ENCODE peak calls at places on chromosomes 13 and 19, in four cellular contexts. One of them, this sample, is unnamed.

GRCh38 chr19:14002571-14003278 is 3.4 kb downstream of the RFX1 start:
- DNase-seq in CD8-positive, alpha-beta T cell: peak
- DNase-seq in astrocyte: no peak
- DNase-seq in heart right ventricle: no peak
- DNase-seq in this sample: no peak

GRCh38 chr13:44574466-44574855 is 1.7 kb downstream of the TSC22D1 start:
- DNase-seq in astrocyte: no peak
- DNase-seq in heart right ventricle: no peak
- DNase-seq in CD8-positive, alpha-beta T cell: no peak
- DNase-seq in this sample: no peak

GRCh38 chr13:41029629-41030028 is 10.5 kb upstream of the ELF1 start:
- DNase-seq in astrocyte: no peak
- DNase-seq in CD8-positive, alpha-beta T cell: no peak
- DNase-seq in heart right ventricle: no peak
- DNase-seq in this sample: no peak

GRCh38 chr19:5445667-5446066 is 9.6 kb upstream of the ZNRF4 start:
- DNase-seq in CD8-positive, alpha-beta T cell: no peak
- DNase-seq in heart right ventricle: no peak
- DNase-seq in astrocyte: no peak
- DNase-seq in this sample: no peak

GRCh38 chr13:85314686-85315085 is 484.5 kb downstream of the SLITRK6 start:
- DNase-seq in astrocyte: no peak
- DNase-seq in CD8-positive, alpha-beta T cell: no peak
- DNase-seq in heart right ventricle: no peak
- DNase-seq in this sample: no peak

GRCh38 chr19:40279761-40280607 is 5.2 kb downstream of the AKT2 start:
- DNase-seq in astrocyte: no peak
- DNase-seq in CD8-positive, alpha-beta T cell: no peak
- DNase-seq in heart right ventricle: no peak
- DNase-seq in this sample: no peak

GRCh38 chr19:719081-719512 is 10.4 kb downstream of the PALM start:
- DNase-seq in CD8-positive, alpha-beta T cell: no peak
- DNase-seq in astrocyte: no peak
- DNase-seq in heart right ventricle: peak
- DNase-seq in this sample: no peak

GRCh38 chr19:12838893-12839656 is 760 bp downstream of the MAST1 start:
- DNase-seq in heart right ventricle: no peak
- DNase-seq in astrocyte: no peak
- DNase-seq in CD8-positive, alpha-beta T cell: peak
- DNase-seq in this sample: no peak

GRCh38 chr13:111302045-111302722 is 18.3 kb upstream of the TEX29 start:
- DNase-seq in astrocyte: no peak
- DNase-seq in CD8-positive, alpha-beta T cell: no peak
- DNase-seq in heart right ventricle: no peak
- DNase-seq in this sample: no peak

GRCh38 chr19:15471639-15472101 is 7.3 kb upstream of the RASAL3 start:
- DNase-seq in heart right ventricle: no peak
- DNase-seq in CD8-positive, alpha-beta T cell: no peak
- DNase-seq in astrocyte: no peak
- DNase-seq in this sample: peak

GRCh38 chr19:15468675-15469512 is 4.5 kb upstream of the RASAL3 start:
- DNase-seq in CD8-positive, alpha-beta T cell: no peak
- DNase-seq in heart right ventricle: no peak
- DNase-seq in astrocyte: no peak
- DNase-seq in this sample: no peak

GRCh38 chr19:15466851-15467733 is 2.7 kb upstream of the RASAL3 start:
- DNase-seq in CD8-positive, alpha-beta T cell: peak
- DNase-seq in heart right ventricle: no peak
- DNase-seq in astrocyte: peak
- DNase-seq in this sample: no peak

GRCh38 chr19:15467734-15468214 is 3.4 kb upstream of the RASAL3 start:
- DNase-seq in astrocyte: no peak
- DNase-seq in CD8-positive, alpha-beta T cell: no peak
- DNase-seq in heart right ventricle: no peak
- DNase-seq in this sample: no peak

DNA sequence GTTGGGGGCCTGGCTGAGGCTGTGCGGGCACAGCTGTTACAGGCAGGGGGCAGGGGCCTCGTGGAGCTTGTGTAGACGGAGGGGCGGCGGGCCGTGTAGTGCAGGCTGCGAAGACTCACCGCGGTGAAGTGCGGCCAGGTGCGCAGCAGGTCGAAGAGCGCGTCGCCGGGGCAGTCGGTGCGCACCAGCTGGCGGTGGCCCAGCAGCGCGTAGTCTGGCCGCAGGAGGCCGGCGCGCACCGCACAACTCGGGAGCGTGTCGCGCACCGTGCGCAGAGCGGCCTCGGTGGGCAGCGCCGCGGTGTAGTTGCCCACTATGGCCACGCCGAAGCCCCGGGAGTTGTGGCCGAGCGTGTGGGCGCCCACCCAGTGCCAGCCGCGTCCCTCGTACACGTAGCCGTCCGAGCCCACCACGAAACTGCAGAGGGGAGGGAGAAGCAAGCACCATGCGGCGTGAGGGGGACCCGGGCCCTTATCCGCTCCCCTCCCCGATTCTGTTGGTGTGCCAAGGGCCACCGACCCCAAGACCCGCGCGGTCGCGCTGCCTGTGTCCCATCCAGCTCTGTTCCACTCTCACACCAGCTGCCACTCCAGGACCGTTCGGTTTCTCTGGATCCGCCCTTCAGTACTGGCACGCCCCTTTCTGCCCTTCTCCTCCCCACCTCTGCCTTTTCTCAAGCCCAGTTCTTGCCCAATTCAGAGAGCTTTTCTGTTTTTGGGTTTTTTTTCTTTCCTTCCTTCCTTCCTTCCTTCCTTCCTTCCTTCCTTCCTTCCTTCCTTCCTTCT is 5.4 kb upstream of the RASAL3 start:
- DNase-seq in CD8-positive, alpha-beta T cell: peak
- DNase-seq in heart right ventricle: no peak
- DNase-seq in astrocyte: no peak
- DNase-seq in this sample: no peak
- H3K4me3 ChIP-seq in CD8-positive, alpha-beta T cell: peak
- H3K4me3 ChIP-seq in heart right ventricle: no peak
- H3K4me3 ChIP-seq in astrocyte: no peak
- H3K4me3 ChIP-seq in this sample: peak

DNA sequence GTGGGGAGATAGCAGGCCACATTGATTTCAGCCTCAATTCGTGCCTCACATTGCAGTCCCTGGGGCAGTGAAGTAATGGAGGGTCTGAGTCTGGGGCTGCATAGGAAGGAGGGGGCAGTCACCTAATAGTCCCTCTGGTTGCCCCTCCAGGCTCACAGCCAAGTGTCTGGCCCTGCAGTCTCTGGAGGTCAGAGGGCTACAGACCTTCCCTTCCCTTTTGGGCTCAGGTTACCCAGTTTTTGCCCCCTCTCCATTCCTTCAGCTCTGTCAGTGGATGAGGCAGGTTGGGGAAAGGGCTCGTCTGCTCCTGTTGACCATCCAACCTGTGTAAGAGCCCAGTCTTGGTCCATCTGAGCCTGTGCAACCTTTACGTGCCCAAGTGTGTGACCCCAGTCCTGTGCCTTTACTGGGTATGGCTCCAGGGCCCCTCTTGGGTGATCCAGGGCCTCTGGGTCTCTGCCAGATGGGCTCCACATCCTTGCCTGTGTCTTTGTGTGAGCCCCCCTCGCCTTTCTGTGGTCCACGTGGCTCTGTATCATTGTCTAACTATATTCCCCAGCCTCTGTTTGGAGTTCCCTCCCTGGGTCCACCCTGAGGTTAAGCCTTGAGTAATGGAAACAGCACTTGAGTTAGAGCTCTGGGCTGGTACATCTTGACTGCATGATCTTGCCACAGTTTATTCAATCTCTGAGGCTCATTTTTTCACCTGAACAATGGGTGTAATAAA is 13.1 kb downstream of the CIC start:
- DNase-seq in heart right ventricle: no peak
- DNase-seq in CD8-positive, alpha-beta T cell: no peak
- DNase-seq in astrocyte: peak
- DNase-seq in this sample: no peak
- H3K4me3 ChIP-seq in heart right ventricle: no peak
- H3K4me3 ChIP-seq in CD8-positive, alpha-beta T cell: no peak
- H3K4me3 ChIP-seq in astrocyte: peak
- H3K4me3 ChIP-seq in this sample: peak

DNA sequence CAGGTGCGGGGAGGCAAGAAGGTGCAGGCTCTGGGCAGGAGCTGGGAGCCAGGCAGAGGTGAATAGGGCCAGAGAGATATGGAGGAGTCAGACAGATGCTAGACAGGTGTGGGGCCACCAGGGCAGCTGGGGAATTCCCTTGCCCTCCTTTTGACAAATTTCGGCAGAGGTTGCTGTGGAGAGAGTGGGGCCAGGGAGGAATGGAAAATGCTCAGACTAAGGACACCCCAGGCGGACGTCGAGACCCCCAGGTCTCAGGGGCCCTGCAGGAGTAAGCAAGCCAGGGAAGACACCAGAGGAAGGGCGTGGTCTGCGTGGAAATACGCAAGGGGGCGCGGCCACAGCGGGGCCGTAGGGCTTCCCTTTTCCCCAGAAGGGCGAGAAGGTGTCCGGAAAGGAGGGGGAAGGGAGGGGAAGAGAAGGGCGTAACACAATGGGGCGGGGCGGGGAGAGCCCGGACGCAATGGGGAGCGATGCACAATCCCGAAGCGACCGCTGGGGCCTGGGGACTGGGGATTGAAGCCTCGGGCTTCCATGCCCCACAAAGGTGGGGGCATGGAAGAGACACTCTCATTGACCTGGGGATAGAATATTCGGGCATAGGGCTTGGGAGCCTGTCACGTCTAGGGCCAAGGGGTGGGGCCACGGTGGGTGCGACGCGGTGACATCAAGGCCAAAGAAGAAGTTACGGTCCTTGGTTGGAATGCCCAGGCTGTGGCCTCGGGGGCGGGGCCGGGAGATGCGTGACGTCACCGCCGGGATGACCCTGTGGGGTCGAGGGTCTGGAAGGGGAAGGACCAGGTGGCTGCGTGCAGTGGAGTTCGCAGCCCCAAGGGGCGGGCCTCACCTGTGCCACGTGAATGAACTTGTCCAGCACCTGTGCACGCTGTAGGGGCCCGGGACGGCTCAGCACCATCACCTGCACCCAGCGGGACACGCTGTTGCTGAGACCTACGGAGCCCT is 8.2 kb downstream of the RASGRP4 start:
- DNase-seq in astrocyte: no peak
- DNase-seq in heart right ventricle: peak
- DNase-seq in CD8-positive, alpha-beta T cell: peak
- DNase-seq in this sample: no peak
- H3K4me3 ChIP-seq in astrocyte: no peak
- H3K4me3 ChIP-seq in heart right ventricle: no peak
- H3K4me3 ChIP-seq in CD8-positive, alpha-beta T cell: peak
- H3K4me3 ChIP-seq in this sample: peak

DNA sequence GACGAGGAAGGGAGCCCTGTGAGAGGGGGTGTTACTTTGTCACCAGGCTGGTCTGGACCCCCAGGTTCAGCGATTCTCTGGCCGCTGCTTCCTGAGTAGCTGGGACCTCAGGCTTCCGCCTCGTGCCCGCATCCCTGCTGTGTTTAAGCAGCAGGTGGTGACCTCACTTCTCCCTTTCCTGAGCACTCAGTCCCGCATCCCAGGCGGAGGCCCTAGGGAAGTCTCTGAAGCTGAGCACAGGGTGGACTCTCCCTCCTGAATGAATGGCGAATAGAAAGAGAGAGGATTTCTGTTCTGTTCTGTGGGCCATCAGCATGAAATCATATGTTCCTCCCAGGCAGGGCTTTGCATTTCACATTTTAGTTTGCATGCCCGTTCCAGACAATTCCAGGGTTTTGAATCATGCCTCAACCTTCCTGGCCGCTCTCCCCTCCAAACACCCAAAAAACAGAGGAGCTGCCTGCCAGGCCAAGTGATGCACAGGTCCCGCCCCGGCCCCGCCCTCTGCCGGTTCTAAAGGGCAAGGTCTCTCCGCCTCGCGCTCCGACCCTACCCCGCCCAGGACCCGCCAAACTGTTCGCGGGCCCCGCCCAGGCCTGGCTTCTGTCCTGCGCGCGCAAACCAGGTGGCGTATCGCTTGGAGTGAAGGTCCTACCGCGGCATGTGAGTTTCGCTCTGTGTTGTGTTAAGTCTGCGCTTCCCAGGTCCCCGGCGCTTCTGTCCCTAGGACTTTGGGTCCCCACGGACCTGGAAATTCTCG is 35.1 kb upstream of the ZNF808 start:
- DNase-seq in heart right ventricle: no peak
- DNase-seq in CD8-positive, alpha-beta T cell: no peak
- DNase-seq in astrocyte: no peak
- DNase-seq in this sample: no peak
- H3K4me3 ChIP-seq in heart right ventricle: no peak
- H3K4me3 ChIP-seq in CD8-positive, alpha-beta T cell: no peak
- H3K4me3 ChIP-seq in astrocyte: no peak
- H3K4me3 ChIP-seq in this sample: peak

GRCh38 chr19:33622809-33623511 is 1.2 kb downstream of the CHST8 start:
- DNase-seq in heart right ventricle: no peak
- DNase-seq in CD8-positive, alpha-beta T cell: no peak
- DNase-seq in astrocyte: no peak
- DNase-seq in this sample: no peak
- H3K4me3 ChIP-seq in heart right ventricle: no peak
- H3K4me3 ChIP-seq in CD8-positive, alpha-beta T cell: no peak
- H3K4me3 ChIP-seq in astrocyte: no peak
- H3K4me3 ChIP-seq in this sample: peak

DNA sequence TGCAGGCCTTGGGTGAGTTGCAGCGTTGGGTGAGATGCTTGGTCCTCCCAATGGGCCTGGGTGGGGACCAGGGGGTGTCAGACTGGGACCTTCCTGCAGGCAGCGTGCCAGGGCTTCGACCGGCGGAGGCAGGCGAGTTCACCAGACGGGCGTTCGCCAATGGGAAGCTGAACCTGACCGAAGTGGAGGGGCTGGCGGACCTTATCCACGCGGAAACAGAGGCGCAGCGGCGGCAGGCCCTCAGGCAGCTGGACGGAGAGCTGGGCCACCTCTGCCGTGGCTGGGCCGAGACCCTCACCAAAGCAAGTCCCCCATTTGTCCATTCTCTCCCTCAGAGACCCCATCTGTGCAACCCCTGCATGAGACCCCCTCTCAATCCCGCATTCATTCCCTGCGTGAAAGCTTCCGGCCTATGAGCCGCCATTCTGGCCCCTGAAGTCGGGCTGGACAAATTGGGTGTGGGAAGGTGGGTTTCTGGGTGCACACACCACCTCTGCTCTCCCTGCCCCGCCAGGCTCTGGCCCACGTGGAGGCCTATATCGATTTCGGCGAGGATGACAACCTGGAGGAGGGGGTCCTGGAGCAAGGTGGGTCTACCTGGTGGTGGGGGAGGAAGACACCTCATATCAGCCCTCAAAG is 1.2 kb downstream of the GTPBP3 start:
- DNase-seq in astrocyte: no peak
- DNase-seq in CD8-positive, alpha-beta T cell: no peak
- DNase-seq in heart right ventricle: no peak
- DNase-seq in this sample: no peak
- H3K4me3 ChIP-seq in astrocyte: peak
- H3K4me3 ChIP-seq in CD8-positive, alpha-beta T cell: peak
- H3K4me3 ChIP-seq in heart right ventricle: peak
- H3K4me3 ChIP-seq in this sample: peak

GRCh38 chr13:64680739-64681138 is 2549.4 kb downstream of the PCDH9 start:
- DNase-seq in astrocyte: no peak
- DNase-seq in CD8-positive, alpha-beta T cell: no peak
- DNase-seq in heart right ventricle: no peak
- DNase-seq in this sample: no peak
- H3K4me3 ChIP-seq in astrocyte: no peak
- H3K4me3 ChIP-seq in CD8-positive, alpha-beta T cell: no peak
- H3K4me3 ChIP-seq in heart right ventricle: no peak
- H3K4me3 ChIP-seq in this sample: no peak

GRCh38 chr19:36008336-36008978 is at the start of gene SYNE4:
- DNase-seq in astrocyte: no peak
- DNase-seq in CD8-positive, alpha-beta T cell: no peak
- DNase-seq in heart right ventricle: no peak
- DNase-seq in this sample: peak
- H3K4me3 ChIP-seq in astrocyte: peak
- H3K4me3 ChIP-seq in CD8-positive, alpha-beta T cell: peak
- H3K4me3 ChIP-seq in heart right ventricle: no peak
- H3K4me3 ChIP-seq in this sample: peak

GRCh38 chr19:45079911-45080469 is 930 bp downstream of the GEMIN7 start:
- DNase-seq in heart right ventricle: no peak
- DNase-seq in CD8-positive, alpha-beta T cell: no peak
- DNase-seq in astrocyte: no peak
- DNase-seq in this sample: no peak
- H3K4me3 ChIP-seq in heart right ventricle: peak
- H3K4me3 ChIP-seq in CD8-positive, alpha-beta T cell: peak
- H3K4me3 ChIP-seq in astrocyte: peak
- H3K4me3 ChIP-seq in this sample: peak